ENCODE peak calls at places on chromosomes 7 and 10, in seven cellular contexts. Z is fibroblast of lung, V is neural progenitor cell, K is GM23248, M is GM23338, G is endothelial cell of umbilical vein, B is hepatocyte. Y is an unnamed sample.
A peak's percentile ranks its signal among the peaks of the same experiment; 100 is the strongest.

GRCh38 chr10:86327954-86328705 is 38.5 kb downstream of the GRID1 start:
- DNase-seq in Z (no peak), V (no peak), K (no peak), M (no peak), G (peak; percentile 28), B (no peak), Y (no peak)

GRCh38 chr10:129918836-129919235 is 45.2 kb downstream of the EBF3 start:
- DNase-seq in Z (no peak), V (no peak), K (no peak), M (no peak), G (no peak), B (no peak), Y (no peak)

GRCh38 chr10:23980054-23980453 is 228.9 kb upstream of the KIAA1217 start:
- DNase-seq in Z (no peak), V (no peak), K (no peak), M (no peak), G (no peak), B (peak; percentile 61), Y (no peak)

GRCh38 chr7:69403169-69403568 is 195.1 kb upstream of the AUTS2 start:
- DNase-seq in Z (no peak), V (peak; percentile 24), K (no peak), M (peak; percentile 62), G (no peak), B (no peak), Y (no peak)

GRCh38 chr7:105650382-105650729 is 69.1 kb upstream of the EFCAB10 start:
- DNase-seq in Z (no peak), V (no peak), K (no peak), M (no peak), G (no peak), B (no peak), Y (no peak)

GRCh38 chr10:75926763-75927162 is 495.3 kb downstream of the LRMDA start:
- DNase-seq in Z (no peak), V (peak; percentile 21), K (no peak), M (peak; percentile 14), G (no peak), B (no peak), Y (no peak)

GRCh38 chr10:104334965-104335650 is 3.2 kb downstream of the ITPRIP start:
- DNase-seq in Z (no peak), V (no peak), K (no peak), M (no peak), G (no peak), B (no peak), Y (peak; percentile 33)

GRCh38 chr7:92834661-92835139 is 1.7 kb downstream of the CDK6 start:
- DNase-seq in Z (no peak), V (peak; percentile 55), K (peak; percentile 47), M (peak; percentile 75), G (peak; percentile 28), B (peak; percentile 44), Y (peak; percentile 41)

GRCh38 chr10:46526682-46527038 is 29.8 kb downstream of the GPRIN2 start:
- DNase-seq in Z (peak; percentile 19), V (no peak), K (peak; percentile 43), M (no peak), G (no peak), B (no peak), Y (peak; percentile 59)

GRCh38 chr10:60666221-60666620 is 112.1 kb upstream of the CDK1 start:
- DNase-seq in Z (no peak), V (no peak), K (peak; percentile 8), M (no peak), G (no peak), B (peak; percentile 20), Y (peak; percentile 8)

GRCh38 chr10:79397575-79398303 is 47.7 kb downstream of the ZCCHC24 start:
- DNase-seq in Z (peak; percentile 68), V (no peak), K (peak; percentile 90), M (no peak), G (no peak), B (peak; percentile 62), Y (no peak)

GRCh38 chr10:48309711-48310226 is 3.3 kb downstream of the MAPK8 start:
- DNase-seq in Z (peak; percentile 88), V (peak; percentile 11), K (peak; percentile 71), M (no peak), G (peak; percentile 42), B (peak; percentile 43), Y (peak; percentile 76)

GRCh38 chr10:22219308-22219707 is 1.5 kb upstream of the EBLN1 start:
- DNase-seq in Z (peak; percentile 37), V (no peak), K (peak; percentile 60), M (no peak), G (no peak), B (no peak), Y (peak; percentile 51)

GRCh38 chr7:192701-193536 is 548 bp downstream of the FAM20C start:
- DNase-seq in Z (no peak), V (peak; percentile 50), K (peak; percentile 62), M (no peak), G (no peak), B (peak; percentile 70), Y (no peak)

GRCh38 chr7:155847821-155848435 is 35.7 kb upstream of the SHH start:
- DNase-seq in Z (no peak), V (no peak), K (no peak), M (no peak), G (no peak), B (no peak), Y (no peak)

GRCh38 chr10:52771534-52772455 is 789 bp downstream of the MBL2 start:
- DNase-seq in Z (peak; percentile 19), V (no peak), K (peak; percentile 72), M (no peak), G (no peak), B (no peak), Y (peak; percentile 59)

GRCh38 chr10:92750788-92751533 is 61.2 kb downstream of the HHEX start:
- DNase-seq in Z (no peak), V (peak; percentile 16), K (peak; percentile 56), M (no peak), G (peak; percentile 42), B (no peak), Y (no peak)

GRCh38 chr7:137943132-137943551 is 58.7 kb downstream of the CREB3L2 start:
- DNase-seq in Z (peak; percentile 91), V (no peak), K (peak; percentile 63), M (peak; percentile 57), G (peak; percentile 79), B (peak; percentile 58), Y (no peak)

GRCh38 chr7:106217089-106217542 is 67.7 kb downstream of the NAMPT start:
- DNase-seq in Z (peak; percentile 67), V (no peak), K (peak; percentile 65), M (peak; percentile 5), G (peak; percentile 86), B (peak; percentile 66), Y (peak; percentile 12)

GRCh38 chr7:82230826-82231581 is 212.6 kb downstream of the CACNA2D1 start:
- DNase-seq in Z (no peak), V (no peak), K (no peak), M (peak; percentile 33), G (no peak), B (no peak), Y (no peak)

GRCh38 chr10:75469018-75469616 is 37.7 kb downstream of the LRMDA start:
- DNase-seq in Z (peak; percentile 91), V (no peak), K (peak; percentile 97), M (no peak), G (peak; percentile 56), B (peak; percentile 74), Y (peak; percentile 94)

GRCh38 chr7:44158060-44158872 is 17.1 kb upstream of the MYL7 start:
- DNase-seq in Z (no peak), V (no peak), K (no peak), M (no peak), G (no peak), B (no peak), Y (no peak)

GRCh38 chr10:96831867-96832720 is at the start of gene LCOR:
- DNase-seq in Z (peak; percentile 92), V (peak; percentile 94), K (peak; percentile 93), M (peak; percentile 89), G (peak; percentile 85), B (peak; percentile 95), Y (peak; percentile 86)

GRCh38 chr10:96834121-96834520 is 2.0 kb downstream of the LCOR start:
- DNase-seq in Z (peak; percentile 30), V (no peak), K (peak; percentile 36), M (no peak), G (no peak), B (peak; percentile 13), Y (no peak)

GRCh38 chr10:96831200-96831866 is 765 bp upstream of the LCOR start:
- DNase-seq in Z (no peak), V (no peak), K (peak; percentile 27), M (no peak), G (no peak), B (no peak), Y (no peak)

GRCh38 chr10:96832721-96833219 is 672 bp downstream of the LCOR start:
- DNase-seq in Z (peak; percentile 67), V (no peak), K (peak; percentile 92), M (peak; percentile 76), G (no peak), B (peak; percentile 95), Y (peak; percentile 61)

GRCh38 chr10:96833220-96834001 is 1.3 kb downstream of the LCOR start:
- DNase-seq in Z (peak; percentile 54), V (peak; percentile 90), K (peak; percentile 56), M (peak; percentile 73), G (peak; percentile 48), B (peak; percentile 43), Y (peak; percentile 39)
- H3K79me2 ChIP-seq in Z (peaks cover 56% of the 10 kb centered on the region), V (peaks cover 49% of the 10 kb centered on the region), K (peaks cover 56% of the 10 kb centered on the region), M (peaks cover 51% of the 10 kb centered on the region), G (peaks cover 56% of the 10 kb centered on the region), B (peaks cover 55% of the 10 kb centered on the region), Y (peaks cover 58% of the 10 kb centered on the region)

GRCh38 chr7:5388905-5389433 is 34.7 kb downstream of the TNRC18 start:
- DNase-seq in Z (no peak), V (no peak), K (no peak), M (peak; percentile 58), G (no peak), B (no peak), Y (no peak)
- H3K36me3 ChIP-seq in Z (peaks cover 24% of the 10 kb centered on the region), V (no peaks in the 10 kb centered on the region), K (peaks cover 13% of the 10 kb centered on the region), M (no peaks in the 10 kb centered on the region), G (peaks cover 30% of the 10 kb centered on the region), B (no peaks in the 10 kb centered on the region), Y (peaks cover 20% of the 10 kb centered on the region)

GRCh38 chr7:116242177-116242576 is 31.8 kb downstream of the TES start:
- DNase-seq in Z (no peak), V (no peak), K (peak; percentile 54), M (no peak), G (no peak), B (no peak), Y (no peak)
- H3K79me2 ChIP-seq in Z (no peaks in the 10 kb centered on the region), V (no peaks in the 10 kb centered on the region), K (no peaks in the 10 kb centered on the region), M (no peaks in the 10 kb centered on the region), G (peaks cover 36% of the 10 kb centered on the region), B (peaks cover 9% of the 10 kb centered on the region), Y (peaks cover 90% of the 10 kb centered on the region)

GRCh38 chr7:129213828-129214227 is 11.0 kb upstream of the AHCYL2 start:
- DNase-seq in Z (no peak), V (peak; percentile 64), K (no peak), M (peak; percentile 80), G (no peak), B (peak; percentile 37), Y (peak; percentile 45)

GRCh38 chr7:129210256-129210988 is 14.4 kb upstream of the AHCYL2 start:
- DNase-seq in Z (peak; percentile 25), V (peak; percentile 76), K (peak; percentile 76), M (peak; percentile 84), G (peak; percentile 65), B (peak; percentile 81), Y (peak; percentile 32)

GRCh38 chr7:129212126-129212525 is 12.7 kb upstream of the AHCYL2 start:
- DNase-seq in Z (no peak), V (no peak), K (no peak), M (no peak), G (no peak), B (no peak), Y (no peak)

GRCh38 chr7:129210989-129211312 is 13.9 kb upstream of the AHCYL2 start:
- DNase-seq in Z (no peak), V (no peak), K (no peak), M (no peak), G (no peak), B (no peak), Y (no peak)

GRCh38 chr7:129212596-129212995 is 12.2 kb upstream of the AHCYL2 start:
- DNase-seq in Z (no peak), V (no peak), K (no peak), M (no peak), G (no peak), B (no peak), Y (no peak)
- H3K36me3 ChIP-seq in Z (no peaks in the 10 kb centered on the region), V (no peaks in the 10 kb centered on the region), K (no peaks in the 10 kb centered on the region), M (no peaks in the 10 kb centered on the region), G (peaks cover 2% of the 10 kb centered on the region), B (no peaks in the 10 kb centered on the region), Y (no peaks in the 10 kb centered on the region)